ENCODE peak calls at places on chromosomes 2 and 18, in four cellular contexts. H is PC-3; V is small intestine; G is naive thymus-derived CD4-positive, alpha-beta T cell. S is an unnamed sample. For H3K4me1 and H3K9me3, the result is how much of the 10 kb centered on the place peaks cover.

GRCh38 chr2:212708346-212708745 is 169.7 kb upstream of the ERBB4 start:
- DNase-seq in H (no peak), V (no peak), G (no peak), S (no peak)

GRCh38 chr2:67927489-67927888 is 135.3 kb downstream of the C1D start:
- DNase-seq in H (no peak), V (no peak), G (no peak), S (no peak)

GRCh38 chr2:237259201-237259600 is 154.8 kb downstream of the COL6A3 start:
- DNase-seq in H (no peak), V (no peak), G (no peak), S (no peak)

GRCh38 chr18:7921938-7922587 is 354.9 kb downstream of the PTPRM start:
- DNase-seq in H (peak), V (no peak), G (no peak), S (no peak)

GRCh38 chr2:152523091-152523490 is 188.1 kb downstream of the FMNL2 start:
- DNase-seq in H (peak), V (no peak), G (no peak), S (no peak)

GRCh38 chr18:76459687-76460350 is 35.2 kb downstream of the ZNF516 start:
- DNase-seq in H (peak), V (no peak), G (no peak), S (peak)

GRCh38 chr18:13375302-13376255 is 157.0 kb downstream of the LDLRAD4 start:
- DNase-seq in H (peak), V (peak), G (peak), S (no peak)

GRCh38 chr2:55760125-55760524 is 66.5 kb upstream of the PNPT1 start:
- DNase-seq in H (no peak), V (no peak), G (no peak), S (no peak)

GRCh38 chr2:62195421-62196277 is at the start of gene B3GNT2:
- DNase-seq in H (peak), V (peak), G (peak), S (peak)

GRCh38 chr2:165573534-165574461 is 104.3 kb downstream of the CSRNP3 start:
- DNase-seq in H (peak), V (peak), G (no peak), S (no peak)

GRCh38 chr2:9952856-9953503 is 1.5 kb downstream of the GRHL1 start:
- DNase-seq in H (peak), V (peak), G (no peak), S (no peak)

GRCh38 chr2:174492963-174493431 is 6.2 kb upstream of the GPR155 start:
- DNase-seq in H (no peak), V (peak), G (peak), S (no peak)

GRCh38 chr2:79982445-79982844 is 322.1 kb downstream of the LRRTM1 start:
- DNase-seq in H (peak), V (peak), G (no peak), S (no peak)

GRCh38 chr2:393711-394696 is 106.1 kb upstream of the ALKAL2 start:
- DNase-seq in H (peak), V (peak), G (peak), S (no peak)

GRCh38 chr2:27071990-27072830 is 756 bp upstream of the OST4 start:
- DNase-seq in H (no peak), V (no peak), G (peak), S (no peak)

GRCh38 chr18:62938006-62938405 is 222.7 kb downstream of the PHLPP1 start:
- DNase-seq in H (peak), V (no peak), G (no peak), S (no peak)

DNA sequence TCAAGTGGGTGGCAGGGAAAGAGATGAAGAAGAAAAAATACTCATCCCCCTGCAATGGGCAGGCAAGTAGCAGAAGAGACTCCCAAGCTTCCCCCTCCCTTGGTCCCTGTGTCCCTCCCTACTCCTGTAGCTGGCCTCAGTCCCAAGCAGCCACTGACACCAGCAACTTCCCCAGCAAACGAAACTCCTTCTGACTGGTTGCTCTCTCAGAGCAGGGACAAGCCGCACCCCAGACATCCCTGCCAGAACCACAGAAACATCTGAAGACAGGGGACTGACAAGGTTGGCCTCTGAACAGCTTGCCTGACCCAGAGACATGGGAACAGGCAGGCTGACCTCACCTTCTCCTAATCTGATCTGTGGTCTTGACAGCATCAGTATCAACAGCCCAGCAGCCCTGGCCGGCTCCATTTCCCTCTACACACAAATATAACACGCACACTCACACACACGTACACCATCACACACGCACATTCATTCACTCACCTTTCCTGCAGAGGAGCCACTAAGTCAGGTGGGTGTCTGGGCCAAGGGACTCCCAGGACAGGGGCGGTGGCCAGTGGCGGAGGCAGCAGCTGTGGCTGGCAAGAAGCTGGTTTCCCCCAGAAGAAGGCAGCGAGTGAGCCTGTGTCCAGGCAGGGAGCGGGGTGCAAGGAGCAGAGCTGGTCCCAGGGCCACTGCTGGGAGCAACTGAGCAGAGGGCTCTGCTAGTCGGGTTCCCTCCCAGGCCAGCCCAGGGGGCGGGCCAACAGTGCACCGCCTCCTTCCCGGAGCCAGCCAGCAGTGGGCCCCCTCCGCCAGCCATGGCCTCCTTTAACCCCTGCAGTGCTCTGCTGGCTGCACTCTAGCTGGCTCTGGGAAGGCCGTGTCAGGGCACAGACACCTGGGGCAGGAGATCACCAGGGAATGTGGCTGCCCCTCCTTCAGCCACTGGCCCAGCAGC is 59.1 kb downstream of the TNS1 start:
- DNase-seq in H (no peak), V (peak), G (no peak), S (peak)
- H3K4me1 ChIP-seq in H (under half), V (under half), G (under half), S (under half)

GRCh38 chr2:95307878-95308277 is 10.7 kb downstream of the KCNIP3 start:
- DNase-seq in H (no peak), V (no peak), G (no peak), S (no peak)

GRCh38 chr2:95305341-95306058 is 8.4 kb downstream of the KCNIP3 start:
- DNase-seq in H (peak), V (peak), G (no peak), S (no peak)

GRCh38 chr2:95307036-95307435 is 9.9 kb downstream of the KCNIP3 start:
- DNase-seq in H (no peak), V (no peak), G (no peak), S (no peak)

GRCh38 chr2:95308426-95308990 is 11.4 kb downstream of the KCNIP3 start:
- DNase-seq in H (no peak), V (no peak), G (no peak), S (no peak)

GRCh38 chr2:95306306-95306895 is 9.3 kb downstream of the KCNIP3 start:
- DNase-seq in H (no peak), V (no peak), G (no peak), S (no peak)
- H3K9me3 ChIP-seq in H (under half), V (under half), G (under half), S (under half)

DNA sequence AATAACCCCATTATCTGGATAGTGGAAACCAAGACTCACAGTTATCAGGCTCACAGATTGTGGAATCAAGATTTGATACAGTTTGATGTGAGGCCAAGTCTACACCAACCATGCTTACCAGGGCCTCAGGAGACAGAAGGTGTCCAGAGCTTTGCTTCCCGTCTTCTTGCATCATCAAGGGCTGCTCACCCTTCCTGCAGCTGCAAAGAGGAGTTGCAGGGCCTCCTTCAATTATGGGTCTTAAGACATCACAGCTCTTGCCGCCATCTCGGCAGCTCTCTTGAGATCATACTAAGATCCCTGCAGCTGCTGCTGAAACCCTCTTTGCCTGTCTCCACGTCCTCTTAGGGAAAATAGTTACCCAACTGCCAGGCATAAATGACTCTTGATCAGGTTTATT is 176.0 kb downstream of the MGAT5 start:
- DNase-seq in H (no peak), V (no peak), G (no peak), S (no peak)
- H3K4me1 ChIP-seq in H (under half), V (under half), G (under half), S (under half)

GRCh38 chr18:79900610-79901570 is 50.6 kb downstream of the SLC66A2 start:
- DNase-seq in H (no peak), V (no peak), G (peak), S (no peak)
- H3K9me3 ChIP-seq in H (under half), V (under half), G (under half), S (under half)

GRCh38 chr2:170817247-170817998 is 736 bp downstream of the GAD1 start:
- DNase-seq in H (peak), V (no peak), G (peak), S (no peak)

GRCh38 chr2:170818294-170819104 is 1.8 kb downstream of the GAD1 start:
- DNase-seq in H (no peak), V (no peak), G (no peak), S (no peak)

GRCh38 chr2:170816499-170817246 is at the start of gene GAD1:
- DNase-seq in H (peak), V (peak), G (peak), S (no peak)

GRCh38 chr2:170815746-170816498 is 765 bp upstream of the GAD1 start:
- DNase-seq in H (peak), V (peak), G (peak), S (no peak)

GRCh38 chr2:170817999-170818293 is 1.3 kb downstream of the GAD1 start:
- DNase-seq in H (no peak), V (no peak), G (no peak), S (no peak)
- H3K4me1 ChIP-seq in H (under half), V (under half), G (half or more), S (under half)

GRCh38 chr2:41498791-41499190 is 549.0 kb upstream of the PKDCC start:
- DNase-seq in H (no peak), V (no peak), G (no peak), S (no peak)
- H3K9me3 ChIP-seq in H (under half), V (under half), G (under half), S (under half)

GRCh38 chr2:41863062-41863461 is 184.8 kb upstream of the PKDCC start:
- DNase-seq in H (no peak), V (no peak), G (no peak), S (no peak)
- H3K4me1 ChIP-seq in H (under half), V (under half), G (under half), S (under half)

GRCh38 chr2:215215637-215216036 is 77.2 kb upstream of the ABCA12 start:
- DNase-seq in H (no peak), V (no peak), G (no peak), S (no peak)

GRCh38 chr2:215205787-215206186 is 67.4 kb upstream of the ABCA12 start:
- DNase-seq in H (no peak), V (no peak), G (no peak), S (no peak)

GRCh38 chr2:215207791-215208367 is 69.5 kb upstream of the ABCA12 start:
- DNase-seq in H (no peak), V (no peak), G (no peak), S (no peak)

GRCh38 chr2:215207041-215207440 is 68.6 kb upstream of the ABCA12 start:
- DNase-seq in H (no peak), V (no peak), G (no peak), S (no peak)

DNA sequence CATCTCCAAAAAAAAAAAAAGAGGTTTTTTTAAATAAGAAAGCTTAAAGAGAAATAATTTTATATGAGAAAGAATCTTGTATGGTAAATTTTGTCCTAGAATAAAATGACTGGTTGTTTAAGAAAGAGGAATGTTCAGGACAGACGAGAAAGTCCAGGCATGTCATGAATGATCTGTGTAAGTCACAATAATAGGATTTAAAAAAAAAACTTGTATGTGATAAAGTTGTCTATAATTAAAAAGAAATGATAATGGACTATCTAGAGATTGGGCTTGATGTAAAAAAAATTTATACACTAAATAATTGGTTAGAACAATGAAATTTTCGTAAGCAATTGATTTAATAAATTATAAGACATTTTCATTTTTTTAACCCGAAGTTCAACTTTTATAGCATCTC is 71.7 kb upstream of the ABCA12 start:
- DNase-seq in H (no peak), V (no peak), G (no peak), S (no peak)
- H3K9me3 ChIP-seq in H (under half), V (under half), G (under half), S (under half)

GRCh38 chr2:110642360-110642759 is 35.5 kb downstream of the BUB1 start:
- DNase-seq in H (no peak), V (no peak), G (no peak), S (no peak)
- H3K4me1 ChIP-seq in H (under half), V (under half), G (under half), S (under half)